ENCODE peak calls at places on chromosomes 11 and 22, in seven cellular contexts. I is DND-41, J is mesendoderm, U is A673, T is kidney, C is left ventricle myocardium inferior, B is A549. N is an unnamed sample. For H3K4me1, the result is how much of the 10 kb centered on the place peaks cover.

GRCh38 chr11:61141601-61142028 is 19.6 kb downstream of the VPS37C start:
- DNase-seq in I (peak), J (no peak), U (no peak), T (peak), C (no peak), B (no peak), N (no peak)

GRCh38 chr11:76424379-76424778 is 20.4 kb upstream of the EMSY start:
- DNase-seq in I (no peak), J (no peak), U (no peak), T (no peak), C (no peak), B (no peak), N (no peak)

GRCh38 chr11:69892237-69892985 is 73.2 kb upstream of the FGF3 start:
- DNase-seq in I (no peak), J (peak), U (peak), T (peak), C (no peak), B (peak), N (no peak)

GRCh38 chr11:77311701-77312100 is 10.2 kb upstream of the GDPD4 start:
- DNase-seq in I (no peak), J (no peak), U (no peak), T (no peak), C (no peak), B (no peak), N (no peak)

GRCh38 chr11:26649884-26650283 is 72.0 kb downstream of the SLC5A12 start:
- DNase-seq in I (peak), J (peak), U (peak), T (no peak), C (no peak), B (peak), N (no peak)

GRCh38 chr11:120912504-120912903 is 111.4 kb upstream of the TBCEL start:
- DNase-seq in I (no peak), J (peak), U (peak), T (no peak), C (no peak), B (peak), N (no peak)

GRCh38 chr11:693415-693831 is 1.6 kb downstream of the DEAF1 start:
- DNase-seq in I (no peak), J (no peak), U (peak), T (no peak), C (no peak), B (no peak), N (peak)

GRCh38 chr11:33930317-33931021 is 38.6 kb upstream of the LMO2 start:
- DNase-seq in I (no peak), J (no peak), U (peak), T (no peak), C (peak), B (no peak), N (no peak)

GRCh38 chr22:46514592-46515207 is 22.7 kb downstream of the CELSR1 start:
- DNase-seq in I (no peak), J (peak), U (no peak), T (peak), C (no peak), B (peak), N (peak)

GRCh38 chr11:23988381-23989006 is 508.4 kb upstream of the LUZP2 start:
- DNase-seq in I (no peak), J (no peak), U (peak), T (no peak), C (no peak), B (peak), N (no peak)

GRCh38 chr11:44338721-44339529 is 29.0 kb upstream of the ALX4 start:
- DNase-seq in I (no peak), J (peak), U (no peak), T (no peak), C (no peak), B (no peak), N (no peak)

GRCh38 chr11:57109331-57109730 is 72.4 kb upstream of the LRRC55 start:
- DNase-seq in I (no peak), J (no peak), U (no peak), T (no peak), C (no peak), B (no peak), N (no peak)

GRCh38 chr11:31711137-31711536 is 100.0 kb downstream of the PAX6 start:
- DNase-seq in I (no peak), J (no peak), U (no peak), T (no peak), C (no peak), B (no peak), N (no peak)

GRCh38 chr11:44689265-44689664 is 37.5 kb upstream of the TSPAN18 start:
- DNase-seq in I (no peak), J (no peak), U (no peak), T (no peak), C (no peak), B (no peak), N (no peak)

GRCh38 chr22:38098410-38099249 is 11.9 kb downstream of the BAIAP2L2 start:
- DNase-seq in I (no peak), J (no peak), U (no peak), T (no peak), C (no peak), B (no peak), N (peak)

GRCh38 chr22:46833228-46833627 is 70.8 kb downstream of the TBC1D22A start:
- DNase-seq in I (no peak), J (peak), U (peak), T (no peak), C (no peak), B (peak), N (no peak)

GRCh38 chr11:8477680-8478079 is 116.3 kb downstream of the STK33 start:
- DNase-seq in I (no peak), J (no peak), U (no peak), T (no peak), C (no peak), B (no peak), N (no peak)

GRCh38 chr11:82999232-82999631 is 72.5 kb downstream of the RAB30 start:
- DNase-seq in I (no peak), J (no peak), U (no peak), T (no peak), C (no peak), B (no peak), N (no peak)

GRCh38 chr11:73376168-73376802 is at the start of gene RELT:
- DNase-seq in I (peak), J (peak), U (peak), T (peak), C (peak), B (peak), N (peak)

GRCh38 chr11:46599340-46600067 is 5.7 kb upstream of the AMBRA1 start:
- DNase-seq in I (no peak), J (no peak), U (no peak), T (no peak), C (no peak), B (no peak), N (no peak)

GRCh38 chr11:6099577-6099976 is 7.9 kb upstream of the OR56B4 start:
- DNase-seq in I (no peak), J (peak), U (no peak), T (no peak), C (no peak), B (no peak), N (no peak)

GRCh38 chr11:15665368-15665871 is 550.7 kb downstream of the INSC start:
- DNase-seq in I (no peak), J (no peak), U (no peak), T (no peak), C (no peak), B (peak), N (no peak)

GRCh38 chr11:44309483-44310197 is at the start of gene ALX4:
- DNase-seq in I (no peak), J (peak), U (peak), T (no peak), C (peak), B (peak), N (no peak)

GRCh38 chr11:24422371-24422770 is 74.5 kb upstream of the LUZP2 start:
- DNase-seq in I (no peak), J (peak), U (no peak), T (no peak), C (no peak), B (no peak), N (no peak)

GRCh38 chr11:111801135-111801534 is 34.9 kb upstream of the PPP2R1B start:
- DNase-seq in I (no peak), J (no peak), U (no peak), T (no peak), C (no peak), B (no peak), N (no peak)

GRCh38 chr11:131025020-131025419 is 108.7 kb upstream of the SNX19 start:
- DNase-seq in I (no peak), J (peak), U (peak), T (no peak), C (no peak), B (peak), N (no peak)

GRCh38 chr22:24392218-24392931 is 35.0 kb upstream of the ADORA2A start:
- DNase-seq in I (no peak), J (no peak), U (no peak), T (no peak), C (no peak), B (no peak), N (no peak)

GRCh38 chr11:64609436-64610047 is 18.5 kb downstream of the SLC22A12 start:
- DNase-seq in I (no peak), J (peak), U (peak), T (no peak), C (no peak), B (peak), N (no peak)
- H3K4me1 ChIP-seq in I (under half), J (under half), U (under half), T (under half), C (under half), B (under half), N (under half)

DNA sequence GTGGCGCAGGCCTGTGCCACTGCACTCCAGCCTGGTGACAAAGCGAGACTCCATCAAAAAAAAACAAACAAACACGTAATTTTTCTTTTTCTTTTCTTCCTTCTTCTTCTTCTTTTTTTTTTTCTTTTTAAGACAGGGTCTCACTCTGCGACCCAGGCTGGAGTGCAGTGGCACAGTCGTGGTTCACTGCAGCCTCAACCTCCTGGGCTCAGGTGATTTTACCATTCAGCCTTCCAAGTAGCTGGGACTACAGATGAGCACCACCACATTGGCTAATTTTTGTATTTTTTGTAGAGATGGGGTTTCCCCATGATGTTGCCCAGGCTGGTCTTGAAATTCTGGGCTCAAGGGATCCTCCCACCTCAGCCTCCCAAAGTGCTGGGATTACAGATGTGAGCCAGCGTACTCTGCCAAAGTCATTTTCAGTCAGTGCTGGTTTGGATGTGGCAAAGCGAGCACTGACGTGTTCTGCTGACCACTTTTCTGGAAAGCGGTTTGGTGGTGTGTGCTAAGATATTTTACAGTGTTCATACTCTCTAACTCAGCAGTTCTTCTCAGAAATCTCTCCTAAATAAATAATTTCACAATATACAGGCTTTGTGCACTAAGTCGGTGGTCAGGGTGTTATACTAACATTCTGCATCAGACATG is 10.7 kb downstream of the FAM118A start:
- DNase-seq in I (no peak), J (no peak), U (no peak), T (no peak), C (no peak), B (no peak), N (no peak)
- H3K4me1 ChIP-seq in I (under half), J (under half), U (under half), T (under half), C (half or more), B (under half), N (under half)

GRCh38 chr11:67272327-67273259 is 6.3 kb downstream of the GRK2 start:
- DNase-seq in I (peak), J (no peak), U (no peak), T (peak), C (no peak), B (no peak), N (peak)

GRCh38 chr11:67269401-67270255 is 3.4 kb downstream of the GRK2 start:
- DNase-seq in I (no peak), J (no peak), U (peak), T (peak), C (no peak), B (no peak), N (peak)

GRCh38 chr11:67270256-67271211 is 4.3 kb downstream of the GRK2 start:
- DNase-seq in I (peak), J (peak), U (peak), T (peak), C (no peak), B (no peak), N (peak)

GRCh38 chr11:67271548-67272284 is 5.4 kb downstream of the GRK2 start:
- DNase-seq in I (peak), J (no peak), U (peak), T (peak), C (no peak), B (no peak), N (peak)

DNA sequence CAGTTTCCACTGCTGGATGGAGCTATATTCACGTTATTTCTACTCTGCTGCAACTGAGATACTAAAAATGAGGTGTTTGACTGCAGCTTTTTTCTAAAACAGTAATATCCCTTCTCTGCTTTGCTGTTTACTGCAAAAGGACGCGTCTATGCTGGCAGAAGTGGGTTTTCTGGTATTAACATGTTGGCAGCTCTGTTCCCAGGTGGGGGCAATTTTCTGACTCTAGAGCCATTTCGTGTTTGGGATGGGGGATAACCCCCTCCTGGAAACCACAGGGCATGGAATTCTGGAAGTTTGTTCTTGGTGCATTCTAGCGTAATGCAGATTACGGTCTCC is 4.9 kb downstream of the GRK2 start:
- DNase-seq in I (no peak), J (no peak), U (no peak), T (no peak), C (no peak), B (no peak), N (peak)
- H3K4me1 ChIP-seq in I (half or more), J (under half), U (half or more), T (half or more), C (half or more), B (under half), N (half or more)

GRCh38 chr22:17477401-17477833 is 85.9 kb upstream of the SLC25A18 start:
- DNase-seq in I (no peak), J (peak), U (peak), T (no peak), C (peak), B (no peak), N (peak)

GRCh38 chr22:17475318-17476212 is 87.7 kb upstream of the SLC25A18 start:
- DNase-seq in I (no peak), J (no peak), U (no peak), T (no peak), C (no peak), B (no peak), N (no peak)

GRCh38 chr22:17472886-17473285 is 90.4 kb upstream of the SLC25A18 start:
- DNase-seq in I (no peak), J (peak), U (no peak), T (no peak), C (no peak), B (no peak), N (no peak)

GRCh38 chr22:17479129-17479528 is 84.2 kb upstream of the SLC25A18 start:
- DNase-seq in I (no peak), J (no peak), U (no peak), T (no peak), C (no peak), B (no peak), N (no peak)

GRCh38 chr22:17476838-17477237 is 86.5 kb upstream of the SLC25A18 start:
- DNase-seq in I (no peak), J (peak), U (peak), T (no peak), C (no peak), B (no peak), N (no peak)
- H3K4me1 ChIP-seq in I (under half), J (under half), U (under half), T (under half), C (under half), B (under half), N (under half)

GRCh38 chr11:67283490-67283963 is 5.6 kb upstream of the ANKRD13D start:
- DNase-seq in I (no peak), J (no peak), U (no peak), T (no peak), C (peak), B (no peak), N (peak)
- H3K4me1 ChIP-seq in I (under half), J (under half), U (under half), T (under half), C (half or more), B (under half), N (half or more)

DNA sequence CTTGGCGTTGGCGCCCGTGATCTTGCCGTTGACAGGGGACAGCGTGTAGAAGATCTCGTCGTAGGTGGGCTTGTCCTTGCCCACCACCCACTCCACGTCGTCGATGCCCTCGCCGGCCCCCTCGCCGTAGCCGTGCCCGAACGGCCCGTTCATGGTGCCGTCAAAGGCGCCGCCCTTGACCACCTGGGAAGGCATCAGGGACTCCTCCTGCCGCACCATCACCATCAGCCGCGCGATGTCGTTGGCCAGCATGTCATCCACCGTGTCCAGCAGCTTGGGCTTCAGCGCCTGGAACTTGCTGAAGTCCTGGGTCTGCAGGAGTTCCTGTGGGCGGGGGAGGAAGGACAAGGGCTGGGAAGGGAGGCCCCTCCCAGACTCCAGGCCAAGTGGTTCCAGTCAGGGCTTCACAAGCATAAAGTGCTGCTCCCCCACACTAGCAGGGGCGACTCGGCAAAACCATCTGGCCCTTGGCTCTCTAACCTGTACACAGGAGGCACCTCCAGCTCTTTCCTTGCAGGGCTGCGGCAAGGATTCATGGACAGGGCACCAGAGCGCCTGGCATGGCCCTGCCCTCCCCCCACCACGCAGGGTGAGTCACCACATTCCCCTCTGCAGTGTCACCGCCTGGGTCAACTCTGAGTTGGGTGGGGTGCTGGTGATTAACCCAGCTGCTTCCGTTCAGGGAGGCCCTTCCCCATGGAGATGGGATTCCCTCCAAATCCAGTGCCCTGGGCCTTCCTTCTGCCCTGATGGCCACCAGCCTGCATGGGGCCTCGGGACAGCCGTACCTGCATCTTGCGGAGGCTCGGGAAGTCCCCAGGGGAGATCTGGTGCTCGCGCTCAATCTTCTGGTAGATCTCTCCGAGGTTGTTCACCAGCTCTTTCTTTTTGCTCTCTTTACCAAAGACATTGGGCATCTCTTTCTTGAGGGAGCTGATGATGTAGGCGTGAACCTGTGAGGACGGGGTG is 10.4 kb upstream of the CDC42BPG start:
- DNase-seq in I (no peak), J (peak), U (peak), T (peak), C (peak), B (peak), N (peak)
- H3K4me1 ChIP-seq in I (under half), J (under half), U (under half), T (under half), C (half or more), B (half or more), N (half or more)

GRCh38 chr11:125345706-125346561 is 150.1 kb downstream of the FEZ1 start:
- DNase-seq in I (peak), J (peak), U (peak), T (peak), C (peak), B (peak), N (peak)
- H3K4me1 ChIP-seq in I (under half), J (under half), U (under half), T (under half), C (under half), B (under half), N (under half)

GRCh38 chr11:115579181-115579825 is 75.1 kb upstream of the CADM1 start:
- DNase-seq in I (no peak), J (no peak), U (no peak), T (no peak), C (no peak), B (no peak), N (no peak)

GRCh38 chr11:115580416-115580815 is 76.2 kb upstream of the CADM1 start:
- DNase-seq in I (no peak), J (peak), U (no peak), T (no peak), C (no peak), B (no peak), N (no peak)

GRCh38 chr11:115581871-115582639 is 77.8 kb upstream of the CADM1 start:
- DNase-seq in I (no peak), J (peak), U (peak), T (no peak), C (no peak), B (peak), N (no peak)

GRCh38 chr11:115578275-115578674 is 74.1 kb upstream of the CADM1 start:
- DNase-seq in I (no peak), J (no peak), U (no peak), T (no peak), C (no peak), B (no peak), N (no peak)

GRCh38 chr11:115580927-115581680 is 76.9 kb upstream of the CADM1 start:
- DNase-seq in I (no peak), J (peak), U (no peak), T (peak), C (peak), B (no peak), N (peak)
- H3K4me1 ChIP-seq in I (under half), J (under half), U (under half), T (under half), C (under half), B (under half), N (under half)

N was measured in heart left ventricle.